ENCODE peak calls at places on chromosomes 1 and 21, in nine cellular contexts. G, K, S, P, X, U, H, D and R are unnamed samples.

GRCh38 chr1:226405411-226405988 is 2.4 kb downstream of the PARP1 start:
- DNase-seq in K (no peak), P (peak), U (no peak), H (no peak), S (no peak), D (no peak), X (no peak), G (peak), R (peak)

GRCh38 chr1:245322673-245323072 is 167.9 kb downstream of the KIF26B start:
- DNase-seq in D (no peak), P (no peak), K (no peak), S (no peak), G (no peak), H (peak), X (peak), U (no peak), R (no peak)

GRCh38 chr1:242710286-242710685 is 185.8 kb upstream of the PLD5 start:
- DNase-seq in S (no peak), U (no peak), P (no peak), K (no peak), H (no peak), X (no peak), G (no peak), D (no peak), R (no peak)

GRCh38 chr1:8096105-8097011 is 70.2 kb upstream of the ERRFI1 start:
- DNase-seq in G (no peak), U (peak), X (peak), H (peak), P (no peak), K (peak), S (no peak), D (no peak), R (no peak)

GRCh38 chr1:160768295-160768657 is 27.7 kb upstream of the LY9 start:
- DNase-seq in X (peak), P (peak), D (peak), K (no peak), S (no peak), G (peak), H (peak), U (no peak), R (no peak)

GRCh38 chr1:51237714-51238403 is 1.8 kb downstream of the RNF11 start:
- DNase-seq in K (peak), P (no peak), U (peak), S (no peak), X (peak), G (no peak), D (no peak), H (no peak), R (no peak)

GRCh38 chr1:221611930-221612777 is 129.7 kb downstream of the DUSP10 start:
- DNase-seq in H (peak), G (no peak), K (peak), U (peak), S (peak), P (no peak), X (peak), D (peak), R (peak)

GRCh38 chr1:41672173-41672572 is 187.7 kb upstream of the EDN2 start:
- DNase-seq in S (no peak), D (no peak), P (no peak), K (peak), X (peak), H (peak), G (no peak), U (peak), R (no peak)

GRCh38 chr1:201947697-201948008 is 1.3 kb upstream of the LMOD1 start:
- DNase-seq in P (no peak), G (no peak), H (no peak), S (no peak), U (no peak), D (no peak), K (no peak), X (no peak), R (no peak)

GRCh38 chr1:11850121-11850520 is 2.5 kb upstream of the NPPA start:
- DNase-seq in K (no peak), G (no peak), P (no peak), X (no peak), U (no peak), D (no peak), H (no peak), S (no peak), R (no peak)

GRCh38 chr21:38937844-38938243 is 132.1 kb downstream of the ETS2 start:
- DNase-seq in G (no peak), X (no peak), S (no peak), U (no peak), H (no peak), K (no peak), D (no peak), P (no peak), R (no peak)

GRCh38 chr1:183991360-183992155 is 46.0 kb downstream of the COLGALT2 start:
- DNase-seq in S (no peak), P (no peak), G (no peak), X (no peak), H (no peak), U (no peak), D (no peak), K (no peak), R (no peak)

GRCh38 chr1:221097479-221098281 is 218.4 kb downstream of the HLX start:
- DNase-seq in U (peak), P (no peak), G (no peak), D (no peak), K (peak), X (peak), S (no peak), H (peak), R (no peak)

GRCh38 chr1:35058990-35059389 is 20.2 kb upstream of the ZMYM1 start:
- DNase-seq in G (no peak), X (no peak), H (no peak), K (no peak), U (no peak), P (no peak), S (no peak), D (no peak), R (no peak)